ENCODE peak calls at places on chromosomes 5 and 9, in eight cellular contexts. T, C, K, B, M, V, O and I are unnamed samples.

GRCh38 chr9:35972093-35972492 is 14.1 kb upstream of the OR2S2 start:
- DNase-seq in T (no peak), C (no peak), K (no peak), B (peak; percentile 58), M (no peak), V (peak; percentile 26), O (no peak), I (no peak)

GRCh38 chr9:74281674-74282073 is 215.5 kb upstream of the RORB start:
- DNase-seq in T (no peak), C (no peak), K (no peak), B (peak; percentile 20), M (no peak), V (no peak), O (no peak), I (no peak)

GRCh38 chr5:179378116-179378440 is 32.8 kb upstream of the ADAMTS2 start:
- DNase-seq in T (no peak), C (no peak), K (no peak), B (no peak), M (no peak), V (no peak), O (no peak), I (no peak)

GRCh38 chr9:80191108-80191507 is 619.3 kb downstream of the TLE4 start:
- DNase-seq in T (no peak), C (no peak), K (peak; percentile 13), B (no peak), M (peak; percentile 57), V (no peak), O (no peak), I (no peak)

GRCh38 chr5:39419830-39420229 is 5.0 kb downstream of the DAB2 start:
- DNase-seq in T (no peak), C (no peak), K (no peak), B (no peak), M (no peak), V (no peak), O (no peak), I (no peak)

GRCh38 chr5:121189569-121190305 is 661.9 kb upstream of the FTMT start:
- DNase-seq in T (peak; percentile 72), C (no peak), K (peak; percentile 20), B (no peak), M (peak; percentile 50), V (no peak), O (no peak), I (no peak)

GRCh38 chr5:38825494-38825893 is 20.3 kb upstream of the OSMR start:
- DNase-seq in T (no peak), C (no peak), K (no peak), B (no peak), M (peak; percentile 51), V (no peak), O (no peak), I (no peak)

GRCh38 chr5:173882632-173883031 is 5.5 kb upstream of the CPEB4 start:
- DNase-seq in T (no peak), C (no peak), K (no peak), B (no peak), M (peak; percentile 11), V (no peak), O (no peak), I (no peak)

GRCh38 chr9:37061763-37062162 is 27.7 kb upstream of the PAX5 start:
- DNase-seq in T (no peak), C (no peak), K (no peak), B (no peak), M (peak; percentile 38), V (no peak), O (no peak), I (no peak)

GRCh38 chr5:13745508-13745907 is 199.0 kb downstream of the DNAH5 start:
- DNase-seq in T (no peak), C (no peak), K (peak; percentile 55), B (no peak), M (peak; percentile 90), V (no peak), O (no peak), I (no peak)

DNA sequence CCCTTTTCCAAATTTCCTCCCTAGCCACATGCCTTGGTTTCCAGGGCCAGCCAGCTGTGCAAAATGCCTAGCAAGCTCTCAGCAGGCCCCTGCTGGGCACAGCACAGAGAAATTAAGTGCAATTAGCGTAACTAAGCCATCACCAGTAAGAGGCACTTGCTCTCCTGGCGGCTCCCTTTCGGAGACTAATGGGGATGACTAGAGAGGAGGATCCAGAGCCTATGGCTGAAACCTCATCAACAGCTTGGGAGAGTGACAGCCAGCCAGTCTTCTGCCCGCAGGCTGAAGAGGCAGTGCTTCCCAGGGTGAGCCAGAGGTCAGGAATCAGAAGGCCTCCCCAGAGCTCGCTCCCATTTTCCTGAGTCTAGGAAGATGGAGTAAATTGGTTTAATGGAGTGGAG is 108.4 kb downstream of the KCNIP1 start:
- DNase-seq in T (no peak), C (no peak), K (no peak), B (peak; percentile 84), M (no peak), V (no peak), O (no peak), I (no peak)
- H3K27me3 ChIP-seq in T (no peaks in the 10 kb centered on the region), C (no peaks in the 10 kb centered on the region), K (peaks cover 3% of the 10 kb centered on the region), B (peaks cover 22% of the 10 kb centered on the region), M (no peaks in the 10 kb centered on the region), V (no peaks in the 10 kb centered on the region), O (no peaks in the 10 kb centered on the region), I (no peaks in the 10 kb centered on the region)

DNA sequence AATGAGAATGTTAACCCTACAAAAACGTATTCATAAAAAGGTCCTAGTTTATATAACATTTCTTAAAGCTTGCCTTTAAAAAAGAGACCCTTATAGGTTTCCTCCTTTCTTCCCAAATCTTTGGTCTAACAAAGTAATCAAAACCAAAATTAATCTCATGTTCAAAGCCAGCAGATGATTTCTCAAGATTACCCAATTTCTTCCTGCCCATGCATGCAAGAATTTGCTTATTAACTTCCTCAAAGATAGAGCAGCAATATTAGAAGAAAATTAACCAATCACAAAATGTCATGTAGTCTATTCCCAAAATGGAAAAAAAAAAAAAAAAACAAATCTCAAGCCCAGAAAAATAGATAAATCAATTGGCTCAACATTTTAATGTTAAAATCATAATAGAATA is 114.9 kb downstream of the MLLT3 start:
- DNase-seq in T (no peak), C (no peak), K (no peak), B (no peak), M (no peak), V (no peak), O (no peak), I (no peak)
- H3K4me3 ChIP-seq in T (no peak overlapping the region), C (no peak overlapping the region), K (no peak overlapping the region), B (no peak overlapping the region), M (no peak overlapping the region), V (no peak overlapping the region), O (no peak overlapping the region), I (no peak overlapping the region)

DNA sequence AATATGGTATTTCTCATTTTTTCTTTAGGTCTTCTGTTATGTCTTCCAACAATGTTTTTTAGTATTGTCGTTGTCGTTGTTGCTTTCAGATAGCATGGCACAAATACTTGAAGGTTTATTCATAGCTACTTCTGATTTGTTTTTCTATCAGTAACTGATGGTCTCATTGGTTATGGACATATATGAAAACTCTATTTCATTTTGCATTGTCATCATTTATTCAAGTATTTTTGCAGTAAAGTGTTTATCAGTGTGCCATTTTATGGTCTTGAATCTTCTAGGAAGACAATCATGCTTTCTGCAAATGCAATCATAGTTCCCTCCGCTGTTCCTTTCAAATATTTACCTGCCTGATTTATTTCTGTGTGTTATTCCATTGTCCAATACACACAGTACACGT is 44.0 kb upstream of the PRUNE2 start:
- DNase-seq in T (no peak), C (no peak), K (no peak), B (no peak), M (no peak), V (no peak), O (no peak), I (no peak)
- H3K27me3 ChIP-seq in T (no peaks in the 10 kb centered on the region), C (no peaks in the 10 kb centered on the region), K (peaks cover 3% of the 10 kb centered on the region), B (no peaks in the 10 kb centered on the region), M (peaks cover 5% of the 10 kb centered on the region), V (no peaks in the 10 kb centered on the region), O (peaks cover 4% of the 10 kb centered on the region), I (no peaks in the 10 kb centered on the region)

GRCh38 chr9:98255064-98255577 is 328 bp downstream of the TBC1D2 start:
- DNase-seq in T (no peak), C (no peak), K (no peak), B (peak; percentile 73), M (peak; percentile 61), V (no peak), O (peak; percentile 57), I (peak; percentile 21)

GRCh38 chr9:98254236-98255063 is 999 bp downstream of the TBC1D2 start:
- DNase-seq in T (no peak), C (no peak), K (no peak), B (no peak), M (no peak), V (no peak), O (no peak), I (no peak)

GRCh38 chr9:98255578-98256296 is at the start of gene TBC1D2:
- DNase-seq in T (peak; percentile 94), C (peak; percentile 96), K (peak; percentile 74), B (peak; percentile 95), M (peak; percentile 90), V (peak; percentile 96), O (peak; percentile 98), I (peak; percentile 94)

GRCh38 chr9:98251554-98251953 is 3.9 kb downstream of the TBC1D2 start:
- DNase-seq in T (no peak), C (no peak), K (no peak), B (no peak), M (peak; percentile 77), V (no peak), O (no peak), I (no peak)

DNA sequence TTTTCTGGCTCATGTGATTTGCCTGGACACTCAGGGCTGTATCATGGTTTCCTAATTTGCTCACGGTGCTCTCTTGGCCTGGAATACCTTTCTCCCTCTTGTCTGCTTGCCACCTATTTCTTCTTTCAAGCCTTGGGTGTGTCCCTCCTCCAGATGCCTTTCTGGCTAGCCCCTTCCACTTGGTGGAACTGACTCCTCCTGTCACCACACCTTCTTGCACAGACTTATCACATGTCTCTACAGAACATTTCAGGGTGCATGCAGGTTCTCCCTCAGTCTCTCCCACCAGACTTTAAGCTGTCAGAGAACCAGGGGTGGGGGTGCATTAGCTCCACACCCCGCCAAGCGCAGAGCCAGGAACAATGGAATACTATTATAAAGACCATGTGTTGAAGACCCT is 1.9 kb downstream of the TBC1D2 start:
- DNase-seq in T (no peak), C (no peak), K (no peak), B (no peak), M (no peak), V (no peak), O (no peak), I (no peak)
- H3K4me3 ChIP-seq in T (no peak overlapping the region), C (no peak overlapping the region), K (peak overlapping the region; percentile 90), B (no peak overlapping the region), M (peak overlapping the region; percentile 72), V (no peak overlapping the region), O (peak overlapping the region; percentile 94), I (no peak overlapping the region)

DNA sequence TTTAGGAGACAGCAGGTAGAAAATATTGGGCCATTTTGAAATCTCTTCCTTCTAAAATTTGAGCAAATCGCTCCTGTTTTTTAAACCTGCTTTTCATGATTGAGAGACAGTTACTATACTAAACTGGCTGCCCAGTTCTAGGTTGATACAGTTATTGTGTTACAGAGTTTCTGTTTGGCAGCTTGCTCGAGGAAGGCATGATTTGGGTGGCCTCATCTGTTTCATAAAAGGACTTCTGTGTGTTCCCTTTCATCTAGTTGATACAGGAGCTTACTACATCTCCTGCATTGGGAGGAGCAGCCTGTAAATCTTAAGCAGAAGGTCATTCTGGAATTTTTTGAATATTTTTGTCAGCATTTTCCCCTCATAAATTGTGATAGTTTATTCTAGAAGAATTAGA is 14.2 kb downstream of the HSPA4 start:
- DNase-seq in T (no peak), C (no peak), K (no peak), B (no peak), M (no peak), V (no peak), O (no peak), I (no peak)
- H3K27me3 ChIP-seq in T (no peaks in the 10 kb centered on the region), C (no peaks in the 10 kb centered on the region), K (no peaks in the 10 kb centered on the region), B (no peaks in the 10 kb centered on the region), M (no peaks in the 10 kb centered on the region), V (no peaks in the 10 kb centered on the region), O (no peaks in the 10 kb centered on the region), I (no peaks in the 10 kb centered on the region)

GRCh38 chr5:143023447-143024096 is 253.4 kb downstream of the ARHGAP26 start:
- DNase-seq in T (peak; percentile 61), C (peak; percentile 19), K (no peak), B (peak; percentile 30), M (peak; percentile 68), V (peak; percentile 66), O (no peak), I (peak; percentile 50)
- H3K4me3 ChIP-seq in T (no peak overlapping the region), C (no peak overlapping the region), K (no peak overlapping the region), B (no peak overlapping the region), M (no peak overlapping the region), V (no peak overlapping the region), O (no peak overlapping the region), I (no peak overlapping the region)